ENCODE peak calls at places on chromosome 19, in five cellular contexts. M is thoracic aorta, X is heart right ventricle, I is lung, B is Peyer's patch. V is an unnamed sample.

GRCh38 chr19:406999-407491 is 1.9 kb downstream of the C2CD4C start:
- DNase-seq in M (no peak), X (no peak), I (no peak), B (peak; percentile 11), V (no peak)

GRCh38 chr19:48635263-48635965 is 1.8 kb downstream of the DBP start:
- DNase-seq in M (no peak), X (peak; percentile 76), I (peak; percentile 70), B (peak; percentile 90), V (peak; percentile 62)

GRCh38 chr19:15404097-15404779 is 14.6 kb downstream of the AKAP8L start:
- DNase-seq in M (no peak), X (no peak), I (no peak), B (no peak), V (no peak)

GRCh38 chr19:53908106-53908932 is 759 bp upstream of the CACNG7 start:
- DNase-seq in M (no peak), X (peak; percentile 24), I (no peak), B (no peak), V (no peak)

GRCh38 chr19:10617409-10618121 is 7.8 kb upstream of the SLC44A2 start:
- DNase-seq in M (no peak), X (no peak), I (no peak), B (no peak), V (no peak)

GRCh38 chr19:6767357-6768235 is at the start of gene SH2D3A:
- DNase-seq in M (no peak), X (peak; percentile 59), I (peak; percentile 94), B (peak; percentile 97), V (peak; percentile 94)

GRCh38 chr19:13872695-13873389 is 4.1 kb upstream of the NANOS3 start:
- DNase-seq in M (no peak), X (peak; percentile 42), I (no peak), B (peak; percentile 67), V (no peak)

GRCh38 chr19:13053238-13053637 is 49.4 kb downstream of the LYL1 start:
- DNase-seq in M (no peak), X (no peak), I (no peak), B (no peak), V (no peak)

GRCh38 chr19:5108123-5108613 is 139.3 kb downstream of the KDM4B start:
- DNase-seq in M (no peak), X (no peak), I (no peak), B (no peak), V (no peak)

GRCh38 chr19:57903298-57904174 is 12.9 kb downstream of the ZNF417 start:
- DNase-seq in M (no peak), X (no peak), I (no peak), B (peak; percentile 58), V (no peak)

GRCh38 chr19:52028780-52029123 is 573 bp upstream of the ZNF614 start:
- DNase-seq in M (no peak), X (no peak), I (no peak), B (no peak), V (no peak)

GRCh38 chr19:3368848-3369336 is 2.5 kb downstream of the NFIC start:
- DNase-seq in M (no peak), X (no peak), I (no peak), B (no peak), V (no peak)

GRCh38 chr19:31533114-31533513 is 183.9 kb upstream of the TSHZ3 start:
- DNase-seq in M (no peak), X (no peak), I (no peak), B (no peak), V (no peak)

GRCh38 chr19:30666301-30666803 is 294.2 kb downstream of the ZNF536 start:
- DNase-seq in M (no peak), X (peak; percentile 42), I (no peak), B (peak; percentile 60), V (no peak)

GRCh38 chr19:56290104-56290503 is 17.6 kb downstream of the EDDM13 start:
- DNase-seq in M (no peak), X (no peak), I (no peak), B (no peak), V (no peak)

GRCh38 chr19:5143471-5144411 is 174.8 kb downstream of the KDM4B start:
- DNase-seq in M (no peak), X (peak; percentile 10), I (no peak), B (peak; percentile 46), V (no peak)

GRCh38 chr19:3007975-3008374 is 21.1 kb downstream of the TLE2 start:
- DNase-seq in M (no peak), X (no peak), I (no peak), B (no peak), V (no peak)

GRCh38 chr19:54333586-54334298 is 5.2 kb downstream of the LILRA4 start:
- DNase-seq in M (no peak), X (no peak), I (no peak), B (no peak), V (no peak)

GRCh38 chr19:13770013-13770635 is 4.1 kb upstream of the C19orf53 start:
- DNase-seq in M (no peak), X (no peak), I (no peak), B (no peak), V (no peak)

GRCh38 chr19:21128901-21129698 is 12.7 kb upstream of the ZNF431 start:
- DNase-seq in M (no peak), X (no peak), I (no peak), B (no peak), V (no peak)

GRCh38 chr19:38900220-38900629 is 456 bp downstream of the NFKBIB start:
- DNase-seq in M (no peak), X (no peak), I (no peak), B (no peak), V (no peak)
- H3K4me1 ChIP-seq in M (peaks cover 33% of the 10 kb centered on the region), X (peaks cover 30% of the 10 kb centered on the region), I (peaks cover 12% of the 10 kb centered on the region), B (no peaks in the 10 kb centered on the region), V (peaks cover 18% of the 10 kb centered on the region)

DNA sequence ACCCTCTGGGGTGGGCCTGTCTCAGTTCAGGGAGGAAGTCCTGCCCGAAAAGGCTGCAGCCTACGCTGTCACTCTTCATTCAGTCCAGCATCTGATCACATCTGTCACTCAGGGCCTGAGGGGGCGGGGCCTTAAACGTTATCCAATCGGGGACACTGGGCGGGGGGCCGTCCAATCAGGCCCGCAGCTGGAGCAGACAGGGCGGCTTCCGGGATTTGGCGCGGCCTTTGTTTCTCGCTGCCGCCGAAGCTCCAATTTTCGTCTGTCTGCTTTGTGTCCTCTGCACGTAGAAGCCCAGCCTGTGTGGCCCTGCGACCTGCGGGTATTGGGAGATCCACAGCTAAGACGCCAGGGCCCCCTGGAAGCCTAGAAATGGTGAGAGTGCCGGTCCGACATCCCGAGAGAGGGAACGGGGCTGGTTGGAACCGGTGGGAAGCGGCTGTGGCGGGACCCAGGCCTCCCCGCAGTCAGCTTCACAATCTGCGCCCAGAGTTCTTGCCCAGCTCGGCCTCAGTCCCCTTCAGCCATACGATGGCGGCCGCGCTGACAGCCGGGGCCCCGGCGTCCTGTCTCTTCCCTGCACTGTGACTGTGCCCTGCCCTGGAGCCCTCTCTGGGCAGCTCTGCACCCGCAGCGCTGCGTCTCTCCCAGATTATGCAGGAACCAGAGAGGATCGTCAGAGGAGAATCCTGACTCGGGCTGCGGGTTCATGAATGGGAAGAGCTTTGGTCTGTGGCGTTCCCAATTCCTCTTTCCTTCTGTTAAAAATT is at the start of gene ZNF730:
- DNase-seq in M (no peak), X (peak; percentile 37), I (no peak), B (no peak), V (peak; percentile 8)
- H3K4me3 ChIP-seq in M (peak within 1 kb of the TSS; percentile 71), X (peak within 1 kb of the TSS; percentile 51), I (peak within 1 kb of the TSS; percentile 47), B (peak within 1 kb of the TSS; percentile 18), V (peak within 1 kb of the TSS; percentile 25)

GRCh38 chr19:38079926-38080380 is 144.1 kb downstream of the DPF1 start:
- DNase-seq in M (no peak), X (no peak), I (no peak), B (no peak), V (no peak)

GRCh38 chr19:38078302-38078930 is 145.6 kb downstream of the DPF1 start:
- DNase-seq in M (no peak), X (no peak), I (no peak), B (no peak), V (no peak)

GRCh38 chr19:38073806-38074685 is 150.0 kb downstream of the DPF1 start:
- DNase-seq in M (no peak), X (no peak), I (no peak), B (peak; percentile 60), V (no peak)

GRCh38 chr19:38072776-38073411 is 151.1 kb downstream of the DPF1 start:
- DNase-seq in M (no peak), X (no peak), I (no peak), B (no peak), V (no peak)

GRCh38 chr19:38076337-38076736 is 147.7 kb downstream of the DPF1 start:
- DNase-seq in M (no peak), X (no peak), I (no peak), B (no peak), V (no peak)
- H3K4me1 ChIP-seq in M (no peaks in the 10 kb centered on the region), X (no peaks in the 10 kb centered on the region), I (peaks cover 4% of the 10 kb centered on the region), B (no peaks in the 10 kb centered on the region), V (no peaks in the 10 kb centered on the region)

DNA sequence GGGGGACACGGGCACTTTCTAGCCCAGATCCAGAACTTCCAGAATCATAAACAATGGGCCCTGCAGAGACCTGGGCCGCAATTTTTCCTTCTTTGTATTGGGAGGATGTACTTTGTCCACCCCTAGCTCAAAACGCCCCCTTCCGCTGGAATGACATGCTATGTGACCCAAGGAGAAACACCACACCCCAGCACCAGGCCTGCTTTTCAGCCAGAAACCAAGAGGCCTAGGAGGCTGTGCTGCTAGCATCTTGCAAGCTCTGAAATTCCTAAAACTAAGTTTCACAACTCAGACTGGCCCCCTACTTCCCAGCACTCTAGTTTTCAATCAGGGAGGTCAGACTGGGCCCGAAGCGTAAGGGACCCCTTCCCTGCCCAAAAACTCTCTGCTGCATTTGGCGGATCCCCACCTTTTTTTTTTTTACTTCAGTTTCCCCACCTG is 538 bp downstream of the LSM4 start:
- DNase-seq in M (no peak), X (no peak), I (peak; percentile 52), B (peak; percentile 81), V (no peak)
- H3K4me3 ChIP-seq in M (peak overlapping the region; percentile 78), X (peak overlapping the region; percentile 72), I (peak overlapping the region; percentile 78), B (peak overlapping the region; percentile 83), V (peak overlapping the region; percentile 80)

GRCh38 chr19:18737954-18738351 is 53.2 kb downstream of the COMP start:
- DNase-seq in M (no peak), X (no peak), I (no peak), B (no peak), V (no peak)

GRCh38 chr19:18736415-18737336 is 53.2 kb downstream of the CRTC1 start:
- DNase-seq in M (no peak), X (no peak), I (no peak), B (no peak), V (no peak)

GRCh38 chr19:18737337-18737953 is 53.7 kb downstream of the COMP start:
- DNase-seq in M (no peak), X (no peak), I (no peak), B (no peak), V (no peak)

GRCh38 chr19:18735324-18735723 is 51.8 kb downstream of the CRTC1 start:
- DNase-seq in M (no peak), X (no peak), I (no peak), B (no peak), V (no peak)

DNA sequence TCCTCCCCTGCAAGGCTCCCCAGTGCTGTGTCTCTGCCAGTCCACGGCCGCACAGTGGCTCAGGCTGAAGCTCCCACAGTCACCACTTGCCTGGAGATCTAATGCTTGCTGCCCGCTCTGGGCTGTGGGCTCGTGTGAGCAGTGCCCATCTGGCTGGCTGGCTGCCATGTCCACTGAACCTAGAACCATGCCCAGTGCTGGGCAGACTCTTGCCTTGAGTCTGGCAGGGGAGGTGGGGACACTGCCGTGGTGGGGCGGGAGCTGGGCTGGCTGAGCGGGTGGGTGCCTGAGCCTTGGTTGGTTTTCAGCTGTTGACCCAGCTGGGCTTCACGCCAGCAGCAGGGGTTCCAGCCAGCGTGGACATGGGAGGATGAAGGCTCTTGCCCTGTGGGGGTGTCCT is 52.3 kb downstream of the CRTC1 start:
- DNase-seq in M (no peak), X (no peak), I (no peak), B (no peak), V (no peak)
- H3K4me1 ChIP-seq in M (peaks cover 4% of the 10 kb centered on the region), X (peaks cover 31% of the 10 kb centered on the region), I (no peaks in the 10 kb centered on the region), B (peaks cover 6% of the 10 kb centered on the region), V (no peaks in the 10 kb centered on the region)

GRCh38 chr19:40366697-40367561 is 18.4 kb downstream of the PLD3 start:
- DNase-seq in M (no peak), X (no peak), I (peak; percentile 43), B (no peak), V (no peak)
- H3K4me3 ChIP-seq in M (no peak overlapping the region), X (no peak overlapping the region), I (no peak overlapping the region), B (no peak overlapping the region), V (no peak overlapping the region)

V was measured in effector memory CD4-positive, alpha-beta T cell.